ENCODE peak calls at places on chromosomes 12 and 14, in eight cellular contexts. D is K562, X is tibial nerve, B is sigmoid colon, W is ovary, J is uterus, F is heart left ventricle, G is H1. S is an unnamed sample.

GRCh38 chr14:51498411-51499227 is 153.1 kb upstream of the FRMD6 start:
- DNase-seq in D (no peak), X (no peak), B (peak; percentile 68), W (no peak), J (no peak), F (no peak), G (no peak), S (no peak)

GRCh38 chr12:88553941-88554658 is 26.2 kb downstream of the KITLG start:
- DNase-seq in D (no peak), X (peak; percentile 44), B (no peak), W (no peak), J (no peak), F (no peak), G (no peak), S (peak; percentile 15)

GRCh38 chr12:53376747-53377146 is 3.2 kb upstream of the SP1 start:
- DNase-seq in D (no peak), X (no peak), B (no peak), W (no peak), J (no peak), F (no peak), G (no peak), S (no peak)

GRCh38 chr14:69373104-69373503 is 25.0 kb downstream of the ERH start:
- DNase-seq in D (no peak), X (no peak), B (no peak), W (no peak), J (no peak), F (no peak), G (no peak), S (no peak)

GRCh38 chr12:64611430-64612286 is 1.4 kb downstream of the RASSF3 start:
- DNase-seq in D (peak; percentile 43), X (peak; percentile 11), B (peak; percentile 80), W (peak; percentile 68), J (peak; percentile 52), F (peak; percentile 30), G (no peak), S (peak; percentile 56)

GRCh38 chr14:55930016-55930784 is 188.0 kb upstream of the PELI2 start:
- DNase-seq in D (no peak), X (no peak), B (no peak), W (no peak), J (no peak), F (no peak), G (no peak), S (no peak)

GRCh38 chr12:29796823-29797263 is 13.1 kb upstream of the TMTC1 start:
- DNase-seq in D (no peak), X (peak; percentile 56), B (peak; percentile 71), W (no peak), J (peak; percentile 23), F (peak; percentile 23), G (no peak), S (no peak)

GRCh38 chr12:103933237-103933636 is 3.0 kb downstream of the HSP90B1 start:
- DNase-seq in D (no peak), X (no peak), B (no peak), W (no peak), J (no peak), F (no peak), G (no peak), S (no peak)

GRCh38 chr12:4562034-4562657 is at the start of gene DYRK4:
- DNase-seq in D (peak; percentile 85), X (peak; percentile 62), B (peak; percentile 80), W (peak; percentile 86), J (peak; percentile 74), F (peak; percentile 78), G (peak; percentile 72), S (peak; percentile 82)

GRCh38 chr12:6708968-6709394 is 8.4 kb upstream of the PIANP start:
- DNase-seq in D (no peak), X (no peak), B (no peak), W (no peak), J (no peak), F (no peak), G (no peak), S (no peak)

GRCh38 chr14:99996951-99997571 is 68.2 kb upstream of the EVL start:
- DNase-seq in D (no peak), X (no peak), B (no peak), W (no peak), J (no peak), F (no peak), G (no peak), S (no peak)

GRCh38 chr12:52645120-52645761 is 6.8 kb downstream of the KRT2 start:
- DNase-seq in D (peak; percentile 27), X (no peak), B (no peak), W (no peak), J (no peak), F (no peak), G (no peak), S (no peak)

GRCh38 chr14:55448146-55448614 is 7.8 kb upstream of the TBPL2 start:
- DNase-seq in D (peak; percentile 20), X (peak; percentile 40), B (no peak), W (no peak), J (no peak), F (no peak), G (no peak), S (no peak)

DNA sequence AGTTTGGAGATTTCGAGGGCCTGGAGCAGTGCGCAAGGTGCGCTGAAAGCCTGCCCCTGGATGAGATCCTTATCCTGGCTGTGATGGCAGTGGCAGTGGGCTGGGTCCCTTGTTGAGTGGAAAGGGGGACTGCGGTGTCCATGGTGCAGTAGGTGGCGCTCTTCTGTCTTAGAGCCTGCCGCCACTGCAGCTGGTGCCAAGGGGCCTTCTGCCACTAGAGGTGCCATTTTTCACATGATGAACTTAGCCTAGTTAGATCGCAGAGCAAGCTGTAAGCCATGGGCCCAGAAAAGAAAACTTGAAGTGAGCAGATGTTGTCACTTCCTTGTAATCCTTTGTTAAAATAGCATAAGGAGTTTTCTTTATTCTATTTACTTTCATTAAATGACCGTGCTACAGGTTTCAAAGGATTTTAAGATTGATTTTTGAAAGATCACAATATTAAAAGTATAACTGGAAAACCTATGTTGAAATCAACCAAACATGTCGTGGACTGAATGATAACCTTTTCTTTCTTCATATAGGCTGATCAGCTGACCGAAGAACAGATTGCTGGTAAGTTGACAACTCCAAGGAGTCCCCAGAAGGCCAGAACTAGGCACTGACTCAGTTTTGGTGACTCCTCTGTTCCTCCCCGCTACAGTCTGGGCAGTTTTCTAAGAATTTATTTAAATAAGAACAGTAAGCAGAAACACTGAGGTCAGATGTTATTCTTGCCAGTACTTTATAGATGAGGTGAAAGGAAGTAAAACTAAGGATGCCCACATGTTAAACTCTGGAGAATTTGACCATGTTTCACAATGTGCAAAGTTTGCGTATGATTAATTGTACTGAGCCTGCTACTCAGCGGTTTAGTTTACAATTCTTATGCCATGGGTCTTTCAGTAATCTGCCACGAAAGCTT is 3.0 kb downstream of the CALM1 start:
- DNase-seq in D (peak; percentile 86), X (peak; percentile 90), B (peak; percentile 97), W (peak; percentile 89), J (peak; percentile 85), F (peak; percentile 90), G (peak; percentile 68), S (peak; percentile 95)
- H3K36me3 ChIP-seq in D (peaks cover 50% of the 10 kb centered on the region), X (no peaks in the 10 kb centered on the region), B (peaks cover 38% of the 10 kb centered on the region), W (no peaks in the 10 kb centered on the region), J (no peaks in the 10 kb centered on the region), F (peaks cover 48% of the 10 kb centered on the region), G (peaks cover 39% of the 10 kb centered on the region), S (peaks cover 25% of the 10 kb centered on the region)

DNA sequence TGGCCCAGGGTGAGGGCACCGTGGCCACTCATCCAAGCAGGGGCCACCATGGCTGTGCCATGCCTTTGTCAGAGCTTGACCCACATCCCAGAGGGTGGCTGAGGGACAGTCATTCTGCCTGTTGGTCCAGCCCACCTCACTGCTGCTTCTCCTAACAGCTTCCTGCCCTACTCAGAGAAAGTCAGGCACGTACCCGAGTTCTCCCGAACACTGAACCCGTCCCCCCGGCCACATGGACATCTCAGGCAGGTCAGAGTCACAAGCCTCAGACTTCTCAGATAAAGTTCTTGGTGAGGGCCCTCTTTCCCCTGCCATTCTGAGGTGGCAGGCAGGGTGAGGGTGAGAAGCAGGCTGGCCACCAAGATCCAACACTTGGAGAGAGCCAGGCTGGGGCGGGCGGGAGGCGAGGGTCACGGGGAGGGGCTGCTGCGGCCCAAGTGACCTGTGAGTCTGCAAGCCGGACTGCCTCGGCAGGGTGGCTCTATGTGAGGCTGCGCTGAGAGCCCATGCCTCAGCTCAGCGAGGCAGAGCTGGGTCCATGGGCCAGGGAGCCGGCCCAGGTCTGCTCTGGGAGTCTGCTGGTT is 317.8 kb downstream of the TMEM121 start:
- DNase-seq in D (no peak), X (no peak), B (no peak), W (peak; percentile 11), J (peak; percentile 10), F (no peak), G (no peak), S (no peak)
- H3K9me3 ChIP-seq in D (no peaks in the 10 kb centered on the region), X (no peaks in the 10 kb centered on the region), B (no peaks in the 10 kb centered on the region), W (no peaks in the 10 kb centered on the region), J (no peaks in the 10 kb centered on the region), F (no peaks in the 10 kb centered on the region), G (peaks cover 76% of the 10 kb centered on the region), S (no peaks in the 10 kb centered on the region)

GRCh38 chr12:76268267-76268666 is 79.9 kb downstream of the BBS10 start:
- DNase-seq in D (no peak), X (no peak), B (no peak), W (no peak), J (no peak), F (no peak), G (no peak), S (no peak)

GRCh38 chr12:76264617-76265016 is 83.6 kb downstream of the BBS10 start:
- DNase-seq in D (no peak), X (no peak), B (no peak), W (no peak), J (no peak), F (no peak), G (no peak), S (no peak)

GRCh38 chr12:76270657-76271358 is 77.4 kb downstream of the BBS10 start:
- DNase-seq in D (no peak), X (no peak), B (no peak), W (no peak), J (no peak), F (no peak), G (no peak), S (no peak)

GRCh38 chr12:76265424-76266180 is 82.6 kb downstream of the BBS10 start:
- DNase-seq in D (no peak), X (no peak), B (no peak), W (no peak), J (no peak), F (no peak), G (no peak), S (no peak)

DNA sequence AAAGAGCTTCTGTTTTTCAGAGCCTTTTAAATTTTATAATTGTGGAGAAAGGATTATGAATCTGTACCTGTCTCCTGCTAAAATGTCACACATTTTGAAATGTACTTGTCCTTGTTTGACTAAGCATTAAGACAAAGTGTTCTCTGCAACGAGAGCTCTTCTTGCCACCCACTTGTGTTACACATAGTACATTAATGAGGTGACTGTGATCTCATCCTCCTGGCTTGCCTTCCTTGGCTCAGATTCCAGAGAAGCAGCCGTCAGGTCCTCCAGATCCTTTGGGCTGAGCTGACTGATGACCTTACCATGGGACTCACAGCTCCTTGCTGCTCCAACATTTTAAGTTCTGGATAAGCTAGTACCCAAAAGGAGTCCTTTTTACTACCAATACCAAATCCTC is 81.4 kb downstream of the BBS10 start:
- DNase-seq in D (no peak), X (peak; percentile 74), B (peak; percentile 68), W (no peak), J (no peak), F (peak; percentile 28), G (no peak), S (peak; percentile 12)
- TF ChIP-seq POLR2A in D (no peak), X (no peak), B (no peak), W (no peak), J (no peak), F (no peak), G (no peak), S (no peak)

DNA sequence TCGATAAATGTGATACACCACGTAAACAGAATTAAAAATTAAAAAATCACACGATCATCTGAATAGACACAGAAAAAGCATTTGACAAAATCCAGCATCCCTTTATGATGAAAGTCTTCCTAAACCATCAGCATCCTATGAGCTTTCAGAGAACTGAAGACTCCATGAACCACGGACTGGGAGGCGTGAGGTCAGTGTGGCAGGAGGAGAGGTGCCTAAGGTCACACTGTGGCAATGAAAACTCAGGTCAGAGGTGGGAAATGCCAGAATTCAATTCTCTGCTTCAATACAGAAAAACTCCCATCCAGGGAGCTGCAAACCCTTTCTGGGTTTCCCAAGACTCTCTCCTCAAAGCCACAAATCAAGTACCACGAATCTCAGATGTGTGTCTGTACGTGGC is 51.6 kb downstream of the KDM2B start:
- DNase-seq in D (no peak), X (no peak), B (no peak), W (no peak), J (no peak), F (no peak), G (no peak), S (no peak)
- H3K36me3 ChIP-seq in D (peaks cover 18% of the 10 kb centered on the region), X (no peaks in the 10 kb centered on the region), B (no peaks in the 10 kb centered on the region), W (no peaks in the 10 kb centered on the region), J (no peaks in the 10 kb centered on the region), F (peaks cover 41% of the 10 kb centered on the region), G (peaks cover 30% of the 10 kb centered on the region), S (no peaks in the 10 kb centered on the region)